ENCODE peak calls at places on chromosomes 16 and 17, in six cellular contexts. S is endothelial cell, C is mammary epithelial cell, J is neural progenitor cell, E is kidney epithelial cell, O is WTC11. U is an unnamed sample.

GRCh38 chr17:67891481-67892119 is 66.3 kb downstream of the BPTF start:
- DNase-seq in S (no peak), C (peak), J (peak), E (peak), O (no peak), U (peak)

GRCh38 chr16:4954714-4955113 is 3.4 kb upstream of the SEC14L5 start:
- DNase-seq in S (no peak), C (no peak), J (no peak), E (no peak), O (no peak), U (no peak)

GRCh38 chr17:76909971-76910760 is 42.0 kb downstream of the MGAT5B start:
- DNase-seq in S (peak), C (peak), J (peak), E (peak), O (peak), U (no peak)

GRCh38 chr16:49478107-49478506 is 104.5 kb downstream of the C16orf78 start:
- DNase-seq in S (no peak), C (no peak), J (no peak), E (no peak), O (peak), U (no peak)

GRCh38 chr17:15920758-15921239 is 24.1 kb upstream of the ADORA2B start:
- DNase-seq in S (no peak), C (peak), J (no peak), E (peak), O (peak), U (no peak)

GRCh38 chr17:44354582-44355309 is 8.9 kb downstream of the FAM171A2 start:
- DNase-seq in S (peak), C (no peak), J (peak), E (no peak), O (peak), U (peak)

GRCh38 chr16:28210264-28210663 is 1.5 kb downstream of the XPO6 start:
- DNase-seq in S (no peak), C (no peak), J (no peak), E (no peak), O (no peak), U (no peak)

GRCh38 chr17:30337393-30337999 is 3.6 kb upstream of the TMIGD1 start:
- DNase-seq in S (no peak), C (no peak), J (no peak), E (no peak), O (no peak), U (no peak)

GRCh38 chr17:33273743-33274410 is 19.2 kb downstream of the ASIC2 start:
- DNase-seq in S (no peak), C (no peak), J (no peak), E (no peak), O (no peak), U (no peak)

GRCh38 chr17:44623070-44623725 is 33.1 kb upstream of the MEIOC start:
- DNase-seq in S (no peak), C (no peak), J (no peak), E (no peak), O (no peak), U (no peak)

GRCh38 chr16:81445143-81445922 is 725 bp downstream of the CMIP start:
- DNase-seq in S (peak), C (peak), J (peak), E (no peak), O (no peak), U (peak)

GRCh38 chr16:4316103-4316731 is 350 bp downstream of the GLIS2 start:
- DNase-seq in S (no peak), C (peak), J (peak), E (no peak), O (no peak), U (no peak)

GRCh38 chr17:63537991-63538692 is 12.1 kb upstream of the DCAF7 start:
- DNase-seq in S (no peak), C (no peak), J (peak), E (no peak), O (peak), U (no peak)

GRCh38 chr17:63232565-63233310 is 213.4 kb downstream of the CYB561 start:
- DNase-seq in S (no peak), C (no peak), J (no peak), E (no peak), O (peak), U (peak)

GRCh38 chr17:63029520-63029919 is 63.5 kb downstream of the TANC2 start:
- DNase-seq in S (no peak), C (peak), J (no peak), E (peak), O (no peak), U (no peak)

GRCh38 chr17:48162946-48163506 is 55.5 kb downstream of the SNX11 start:
- DNase-seq in S (no peak), C (peak), J (no peak), E (peak), O (no peak), U (no peak)

GRCh38 chr16:29820271-29820701 is at the start of gene MVP:
- DNase-seq in S (no peak), C (peak), J (no peak), E (no peak), O (no peak), U (peak)

GRCh38 chr17:47291242-47291873 is 32.4 kb upstream of the EFCAB13 start:
- DNase-seq in S (no peak), C (no peak), J (no peak), E (no peak), O (no peak), U (no peak)

GRCh38 chr16:88354229-88355092 is 28.3 kb upstream of the ZNF469 start:
- DNase-seq in S (no peak), C (no peak), J (no peak), E (no peak), O (no peak), U (no peak)

GRCh38 chr16:22183901-22184614 is 21.8 kb downstream of the SDR42E2 start:
- DNase-seq in S (no peak), C (no peak), J (peak), E (no peak), O (peak), U (no peak)
- TF ChIP-seq CTCF in S (no peak), C (peak), J (peak), E (peak), O (peak), U (peak)

GRCh38 chr16:79211581-79211980 is 389.0 kb downstream of the MAF start:
- DNase-seq in S (no peak), C (no peak), J (no peak), E (no peak), O (no peak), U (no peak)

GRCh38 chr16:79213214-79213613 is 387.3 kb downstream of the MAF start:
- DNase-seq in S (no peak), C (no peak), J (no peak), E (no peak), O (no peak), U (no peak)

GRCh38 chr16:79212114-79212791 is 388.3 kb downstream of the MAF start:
- DNase-seq in S (no peak), C (no peak), J (peak), E (no peak), O (no peak), U (peak)

GRCh38 chr16:79210629-79211028 is 389.9 kb downstream of the MAF start:
- DNase-seq in S (no peak), C (no peak), J (no peak), E (no peak), O (no peak), U (no peak)

DNA sequence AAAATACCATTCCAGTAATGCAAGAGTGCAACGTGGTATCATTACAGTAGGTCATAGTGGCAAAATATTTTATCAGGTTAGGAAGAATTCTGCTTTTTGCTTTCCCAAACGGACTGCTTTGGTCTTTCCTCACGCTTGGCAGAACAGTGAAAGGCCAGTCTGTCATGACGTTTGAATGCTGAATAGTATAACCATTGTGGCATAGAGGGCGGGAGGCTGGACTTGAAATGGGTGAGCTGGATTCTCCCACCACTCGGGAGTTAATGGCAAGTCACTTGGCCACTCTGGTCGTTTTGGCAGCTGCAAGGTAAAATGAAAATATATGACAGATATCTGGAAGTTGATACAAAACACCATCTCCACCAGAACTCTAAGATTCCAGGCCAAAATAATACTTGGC is 391.2 kb downstream of the MAF start:
- DNase-seq in S (no peak), C (no peak), J (no peak), E (no peak), O (no peak), U (no peak)
- TF ChIP-seq CTCF in S (no peak), C (no peak), J (no peak), E (no peak), O (no peak), U (no peak)

DNA sequence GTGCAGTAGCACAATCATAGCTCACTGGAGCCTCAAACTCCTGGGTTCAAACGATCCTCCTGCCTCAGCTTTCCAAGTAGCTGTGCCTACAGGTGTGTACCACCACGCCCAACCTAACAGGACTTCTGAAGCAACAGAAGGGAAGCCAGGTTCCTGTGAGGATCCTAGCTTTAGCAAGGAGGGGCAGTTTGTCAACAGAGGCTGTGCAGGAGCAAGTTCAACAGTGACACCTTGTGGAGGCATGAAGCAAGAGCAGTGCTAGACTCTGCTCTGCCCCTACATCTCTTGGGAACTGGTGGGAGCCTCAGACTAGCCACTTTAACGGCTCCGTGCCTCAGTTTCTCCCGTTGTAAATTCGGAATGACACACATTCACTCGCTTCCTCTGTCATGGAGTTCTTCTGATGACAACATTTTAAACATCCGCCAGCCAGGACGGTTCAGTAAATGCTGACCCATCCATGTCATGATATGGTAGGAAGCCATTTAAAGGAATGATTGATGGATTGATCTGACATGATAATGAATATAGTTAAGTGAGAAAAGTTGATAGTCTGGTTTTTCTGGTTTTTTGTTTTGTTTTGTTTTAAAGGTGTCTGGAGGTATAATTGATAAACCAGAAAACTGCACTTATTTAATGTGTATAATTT is 218.7 kb downstream of the MRTFB start:
- DNase-seq in S (no peak), C (no peak), J (peak), E (no peak), O (peak), U (peak)
- TF ChIP-seq CTCF in S (peak), C (peak), J (peak), E (peak), O (peak), U (peak)

DNA sequence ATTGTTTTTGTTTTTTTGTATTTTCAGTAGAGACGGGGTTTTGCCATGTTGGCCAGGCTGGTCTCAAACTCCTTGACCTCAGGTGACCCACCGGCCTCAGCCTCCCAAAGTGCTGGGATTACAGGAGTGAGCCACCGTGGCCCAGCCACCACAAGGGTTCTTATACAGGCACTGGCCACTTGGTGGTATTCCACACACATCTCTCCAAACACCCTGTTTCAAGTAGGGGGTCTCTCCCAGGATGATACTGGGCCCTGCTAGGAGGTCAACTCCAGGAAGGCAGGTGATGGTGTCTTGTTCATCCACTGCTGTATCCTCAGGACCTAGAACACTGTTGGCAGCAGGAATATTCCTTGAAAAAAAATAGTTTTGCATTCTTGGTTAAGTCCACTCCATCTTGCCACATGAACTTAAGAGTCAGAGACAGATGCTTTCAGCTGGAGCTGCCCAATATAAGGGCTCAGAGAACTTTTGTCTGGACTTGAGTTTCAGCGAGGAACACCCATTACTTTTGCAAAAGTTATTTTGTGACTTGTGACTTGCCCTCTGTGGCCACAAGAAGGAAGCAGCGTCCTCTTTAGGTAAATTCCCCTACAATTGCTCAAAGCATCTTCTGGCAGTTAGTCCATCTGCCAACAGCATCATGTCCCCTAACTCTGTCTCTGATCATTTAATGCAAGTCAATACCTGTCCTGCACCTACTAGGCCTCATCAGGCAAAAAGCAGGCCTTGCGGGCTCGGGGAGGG is 7.4 kb upstream of the EEF2K start:
- DNase-seq in S (no peak), C (no peak), J (no peak), E (no peak), O (no peak), U (peak)
- TF ChIP-seq CTCF in S (no peak), C (peak), J (no peak), E (no peak), O (no peak), U (peak)

DNA sequence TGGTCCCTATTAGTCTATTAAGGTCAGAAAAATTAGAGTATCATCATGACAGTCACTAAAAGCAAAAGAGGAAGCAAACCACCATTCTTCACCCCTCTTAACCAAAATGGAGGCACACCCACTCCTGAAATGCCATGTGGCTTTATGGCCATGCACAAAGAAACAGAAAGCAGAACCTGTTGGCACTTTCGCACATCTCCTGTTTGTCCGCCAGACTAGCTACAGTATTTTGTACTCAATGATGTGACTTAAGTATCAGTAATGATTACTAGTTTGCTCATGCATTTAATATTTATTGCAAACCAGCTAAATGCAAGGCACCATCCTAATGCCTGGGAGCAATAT is 70.2 kb upstream of the GNAO1 start:
- DNase-seq in S (no peak), C (no peak), J (no peak), E (no peak), O (no peak), U (no peak)
- TF ChIP-seq CTCF in S (no peak), C (no peak), J (no peak), E (no peak), O (no peak), U (no peak)

GRCh38 chr16:1540556-1540855 is 7.0 kb downstream of the TMEM204 start:
- DNase-seq in S (no peak), C (no peak), J (no peak), E (no peak), O (no peak), U (no peak)

GRCh38 chr16:1537138-1537577 is 3.7 kb downstream of the TMEM204 start:
- DNase-seq in S (no peak), C (no peak), J (no peak), E (no peak), O (no peak), U (no peak)

GRCh38 chr16:1537763-1538289 is 4.4 kb downstream of the TMEM204 start:
- DNase-seq in S (no peak), C (no peak), J (no peak), E (no peak), O (no peak), U (no peak)

GRCh38 chr16:1539720-1540555 is 6.5 kb downstream of the TMEM204 start:
- DNase-seq in S (no peak), C (no peak), J (no peak), E (no peak), O (no peak), U (no peak)

DNA sequence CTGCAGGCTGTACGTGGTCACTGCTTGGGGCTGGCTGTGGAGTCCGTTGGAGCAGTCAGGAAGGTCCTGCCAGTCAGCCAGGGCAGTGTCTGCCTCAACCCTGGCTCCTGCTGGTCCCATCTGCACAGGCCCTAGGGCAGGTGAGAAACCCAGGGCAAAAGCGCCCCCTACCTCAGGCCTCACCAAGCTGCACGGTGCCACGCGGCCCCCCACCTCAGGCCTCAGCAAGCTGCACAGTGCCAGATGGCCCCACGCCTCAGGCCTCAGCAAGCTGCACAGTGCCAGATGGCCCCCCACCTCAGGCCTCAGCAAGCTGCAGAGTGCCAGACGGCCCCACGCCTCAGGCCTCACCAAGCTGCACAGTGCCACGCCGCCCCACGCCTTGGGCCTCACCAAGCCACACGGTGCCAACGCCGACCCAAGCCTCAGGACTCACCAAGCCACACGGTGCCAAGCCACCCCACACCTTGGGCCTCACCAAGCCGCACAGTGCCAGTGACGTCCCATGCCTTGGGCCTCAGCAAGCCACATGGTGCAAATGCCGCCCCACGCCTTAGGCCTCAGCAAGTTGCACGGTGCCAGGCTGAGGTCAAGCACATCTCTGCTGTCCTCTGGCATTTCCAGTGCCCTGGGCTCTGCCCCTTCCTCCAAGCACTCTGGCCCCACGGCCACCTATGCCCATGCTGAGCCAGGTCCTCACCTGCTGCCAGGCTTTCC is 5.5 kb downstream of the TMEM204 start:
- DNase-seq in S (no peak), C (no peak), J (peak), E (no peak), O (peak), U (peak)
- TF ChIP-seq CTCF in S (no peak), C (no peak), J (peak), E (no peak), O (peak), U (peak)